ENCODE peak calls at places on chromosomes 5 and 9, in ten cellular contexts. W is WERI-Rb-1, Y is dorsolateral prefrontal cortex, U is mucosa of descending colon, E is fibroblast of villous mesenchyme, V is Caco-2, B is heart left ventricle, H is psoas muscle, N is foreskin fibroblast, L is GM12865. T is an unnamed sample.

GRCh38 chr5:143435207-143435657 is 31.7 kb upstream of the NR3C1 start:
- DNase-seq in W (no peak), Y (no peak), U (peak), E (peak), V (no peak), B (peak), H (no peak), N (peak), L (peak), T (no peak)

GRCh38 chr5:39424751-39425524 is at the start of gene DAB2:
- DNase-seq in W (no peak), Y (peak), U (peak), E (peak), V (peak), B (peak), H (peak), N (peak), L (no peak), T (peak)

GRCh38 chr9:132722564-132723065 is 52.4 kb downstream of the GTF3C4 start:
- DNase-seq in W (no peak), Y (no peak), U (no peak), E (no peak), V (no peak), B (no peak), H (no peak), N (no peak), L (no peak), T (no peak)

GRCh38 chr9:84139296-84140100 is 158.9 kb downstream of the RMI1 start:
- DNase-seq in W (no peak), Y (no peak), U (peak), E (peak), V (no peak), B (no peak), H (no peak), N (peak), L (peak), T (no peak)

GRCh38 chr9:23291001-23291400 is 535.0 kb downstream of the ELAVL2 start:
- DNase-seq in W (no peak), Y (no peak), U (no peak), E (no peak), V (no peak), B (no peak), H (no peak), N (no peak), L (no peak), T (no peak)

GRCh38 chr9:129570450-129571297 is 50.2 kb downstream of the C9orf50 start:
- DNase-seq in W (no peak), Y (peak), U (peak), E (peak), V (peak), B (peak), H (peak), N (peak), L (no peak), T (peak)

GRCh38 chr5:161863259-161863658 is 15.3 kb downstream of the GABRA1 start:
- DNase-seq in W (no peak), Y (no peak), U (no peak), E (no peak), V (no peak), B (no peak), H (no peak), N (no peak), L (no peak), T (no peak)

GRCh38 chr5:170219615-170220014 is 13.2 kb upstream of the C5orf58 start:
- DNase-seq in W (no peak), Y (no peak), U (no peak), E (peak), V (no peak), B (no peak), H (no peak), N (peak), L (no peak), T (no peak)

GRCh38 chr9:25129537-25129936 is 548.7 kb downstream of the TUSC1 start:
- DNase-seq in W (no peak), Y (no peak), U (no peak), E (no peak), V (no peak), B (no peak), H (no peak), N (no peak), L (no peak), T (no peak)

GRCh38 chr9:95588724-95589282 is 72.0 kb upstream of the PTCH1 start:
- DNase-seq in W (no peak), Y (no peak), U (no peak), E (no peak), V (no peak), B (no peak), H (no peak), N (no peak), L (no peak), T (no peak)

GRCh38 chr9:134641989-134642384 is 384 bp downstream of the COL5A1 start:
- DNase-seq in W (no peak), Y (no peak), U (no peak), E (no peak), V (no peak), B (no peak), H (no peak), N (peak), L (no peak), T (no peak)

GRCh38 chr5:175842947-175843793 is 28.2 kb upstream of the CPLX2 start:
- DNase-seq in W (peak), Y (no peak), U (no peak), E (peak), V (no peak), B (no peak), H (peak), N (peak), L (no peak), T (peak)

GRCh38 chr9:72958485-72959266 is 5.8 kb upstream of the ALDH1A1 start:
- DNase-seq in W (no peak), Y (no peak), U (no peak), E (no peak), V (no peak), B (no peak), H (no peak), N (no peak), L (no peak), T (no peak)

GRCh38 chr9:114258866-114259799 is 63.8 kb upstream of the ORM1 start:
- DNase-seq in W (peak), Y (no peak), U (no peak), E (no peak), V (no peak), B (no peak), H (no peak), N (no peak), L (no peak), T (no peak)

GRCh38 chr5:137352095-137352494 is 147.0 kb downstream of the SPOCK1 start:
- DNase-seq in W (no peak), Y (no peak), U (no peak), E (no peak), V (no peak), B (no peak), H (no peak), N (no peak), L (no peak), T (no peak)

GRCh38 chr9:93108301-93109041 is 12.5 kb downstream of the CARD19 start:
- DNase-seq in W (no peak), Y (peak), U (no peak), E (no peak), V (no peak), B (peak), H (no peak), N (no peak), L (peak), T (peak)

GRCh38 chr9:137044502-137045177 is 1.3 kb downstream of the NPDC1 start:
- DNase-seq in W (no peak), Y (no peak), U (peak), E (no peak), V (no peak), B (peak), H (no peak), N (peak), L (no peak), T (no peak)

GRCh38 chr5:169029661-169030274 is 271.2 kb downstream of the SLIT3 start:
- DNase-seq in W (no peak), Y (no peak), U (no peak), E (no peak), V (no peak), B (no peak), H (no peak), N (peak), L (no peak), T (no peak)

GRCh38 chr9:37302277-37302676 is 120.2 kb upstream of the GRHPR start:
- DNase-seq in W (no peak), Y (no peak), U (peak), E (no peak), V (no peak), B (no peak), H (no peak), N (no peak), L (peak), T (no peak)

GRCh38 chr5:138472353-138472752 is 7.1 kb downstream of the EGR1 start:
- DNase-seq in W (no peak), Y (no peak), U (no peak), E (no peak), V (peak), B (no peak), H (no peak), N (no peak), L (no peak), T (no peak)

GRCh38 chr9:120974921-120975320 is 48.3 kb upstream of the TRAF1 start:
- DNase-seq in W (no peak), Y (no peak), U (no peak), E (no peak), V (no peak), B (no peak), H (no peak), N (peak), L (no peak), T (no peak)

GRCh38 chr9:127785933-127786772 is at the start of gene CDK9:
- DNase-seq in W (peak), Y (peak), U (peak), E (peak), V (peak), B (peak), H (peak), N (peak), L (peak), T (peak)

GRCh38 chr5:9239071-9239470 is 306.8 kb downstream of the SEMA5A start:
- DNase-seq in W (no peak), Y (no peak), U (no peak), E (peak), V (no peak), B (no peak), H (no peak), N (peak), L (no peak), T (no peak)

GRCh38 chr5:141135030-141135717 is at the start of gene PCDHB5:
- DNase-seq in W (peak), Y (no peak), U (no peak), E (peak), V (no peak), B (no peak), H (no peak), N (peak), L (no peak), T (peak)

GRCh38 chr5:68315679-68316271 is 100.2 kb downstream of the PIK3R1 start:
- DNase-seq in W (no peak), Y (no peak), U (no peak), E (no peak), V (peak), B (no peak), H (no peak), N (no peak), L (peak), T (no peak)

GRCh38 chr9:99287641-99288040 is 65.6 kb downstream of the SEC61B start:
- DNase-seq in W (no peak), Y (no peak), U (no peak), E (no peak), V (no peak), B (no peak), H (no peak), N (no peak), L (no peak), T (no peak)

GRCh38 chr9:99285965-99286364 is 63.9 kb downstream of the SEC61B start:
- DNase-seq in W (no peak), Y (no peak), U (no peak), E (no peak), V (no peak), B (no peak), H (no peak), N (no peak), L (no peak), T (no peak)

DNA sequence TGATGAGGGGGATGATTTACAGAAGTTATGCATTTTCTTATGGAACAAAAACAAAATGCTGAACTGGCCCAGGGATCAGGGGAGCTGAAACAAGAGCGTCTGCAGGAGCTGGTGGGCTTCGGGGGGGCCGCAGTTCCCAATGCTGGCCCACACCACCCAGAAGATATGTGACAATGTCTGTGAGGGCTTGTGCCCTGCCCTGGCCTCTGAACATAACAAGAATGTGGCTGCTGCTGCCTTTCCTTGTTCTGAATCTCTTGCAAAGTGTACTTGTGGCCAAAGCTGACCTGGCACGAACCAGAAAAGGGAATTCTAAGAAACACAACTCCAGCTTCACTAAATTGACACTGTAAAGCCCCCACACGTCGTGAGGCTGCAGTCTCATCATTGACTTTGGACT is 66.7 kb downstream of the SEC61B start:
- DNase-seq in W (no peak), Y (no peak), U (no peak), E (no peak), V (no peak), B (no peak), H (no peak), N (no peak), L (no peak), T (no peak)
- H3K4me3 ChIP-seq in W (no peak), Y (no peak), U (no peak), E (no peak), V (no peak), B (no peak), H (no peak), N (no peak), L (no peak), T (no peak)

DNA sequence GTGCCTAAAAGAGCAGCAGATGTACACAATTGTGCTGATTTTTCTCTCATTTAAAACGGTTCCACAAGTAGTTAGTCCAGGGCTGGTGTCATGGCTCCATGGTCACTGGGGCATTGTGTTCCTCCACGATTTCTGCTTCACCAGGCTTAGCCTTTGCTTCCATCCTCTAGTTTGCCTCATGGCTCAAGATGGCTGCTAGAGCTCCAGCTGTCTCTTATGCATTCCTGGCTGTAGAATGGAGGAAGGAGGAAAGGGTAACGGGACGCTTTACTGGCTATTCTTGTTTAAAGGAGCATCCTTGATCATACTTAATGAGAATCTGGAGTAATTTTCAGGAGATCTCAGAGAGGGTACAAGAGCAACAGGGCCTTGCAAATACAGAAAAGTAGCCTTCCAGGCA is 47.7 kb downstream of the BOD1 start:
- DNase-seq in W (no peak), Y (no peak), U (no peak), E (no peak), V (no peak), B (no peak), H (no peak), N (no peak), L (no peak), T (no peak)
- TF ChIP-seq CTCF in W (no peak), Y (no peak), U (no peak), E (no peak), V (no peak), B (no peak), H (no peak), N (no peak), L (no peak), T (no peak)

GRCh38 chr5:146965781-146966659 is 87.5 kb upstream of the PPP2R2B start:
- DNase-seq in W (peak), Y (peak), U (peak), E (peak), V (peak), B (peak), H (no peak), N (peak), L (peak), T (peak)
- H3K4me3 ChIP-seq in W (no peak), Y (no peak), U (no peak), E (no peak), V (no peak), B (no peak), H (no peak), N (no peak), L (no peak), T (no peak)

GRCh38 chr9:116362493-116362892 is 208.9 kb downstream of the PAPPA start:
- DNase-seq in W (no peak), Y (no peak), U (no peak), E (no peak), V (no peak), B (no peak), H (no peak), N (no peak), L (no peak), T (no peak)

GRCh38 chr9:116361558-116361957 is 208.0 kb downstream of the PAPPA start:
- DNase-seq in W (peak), Y (no peak), U (no peak), E (no peak), V (no peak), B (no peak), H (no peak), N (no peak), L (no peak), T (no peak)

GRCh38 chr9:116368680-116369079 is 215.1 kb downstream of the PAPPA start:
- DNase-seq in W (no peak), Y (no peak), U (no peak), E (no peak), V (no peak), B (no peak), H (peak), N (no peak), L (no peak), T (no peak)

GRCh38 chr9:116360974-116361373 is 207.4 kb downstream of the PAPPA start:
- DNase-seq in W (no peak), Y (no peak), U (no peak), E (no peak), V (no peak), B (no peak), H (no peak), N (no peak), L (no peak), T (no peak)

GRCh38 chr9:116365056-116365471 is 211.5 kb downstream of the PAPPA start:
- DNase-seq in W (no peak), Y (peak), U (peak), E (peak), V (no peak), B (peak), H (peak), N (peak), L (no peak), T (peak)
- TF ChIP-seq CTCF in W (no peak), Y (no peak), U (no peak), E (peak), V (no peak), B (no peak), H (peak), N (peak), L (no peak), T (no peak)

T was measured in BE2C.